ENCODE peak calls at places on chromosome 19, in five cellular contexts. Z is heart right ventricle; K is A549; W is heart left ventricle; M is effector memory CD4-positive, alpha-beta T cell. T is an unnamed sample.
A peak's percentile ranks its signal among the peaks of the same experiment; 100 is the strongest.

GRCh38 chr19:57075801-57076492 is 43.8 kb upstream of the USP29 start:
- DNase-seq in W (no peak), Z (no peak), M (no peak), K (no peak), T (no peak)

GRCh38 chr19:41367848-41368301 is 3.9 kb upstream of the B9D2 start:
- DNase-seq in M (no peak), Z (no peak), W (no peak), K (peak; percentile 77), T (no peak)

GRCh38 chr19:45076029-45076850 is at the start of gene ZNF296:
- DNase-seq in W (peak; percentile 72), Z (peak; percentile 74), K (peak; percentile 84), M (peak; percentile 73), T (peak; percentile 74)

GRCh38 chr19:17575871-17576757 is 20.7 kb downstream of the COLGALT1 start:
- DNase-seq in K (peak; percentile 45), M (no peak), W (no peak), Z (no peak), T (no peak)

GRCh38 chr19:42494321-42494720 is 34.0 kb downstream of the CEACAM1 start:
- DNase-seq in W (no peak), K (no peak), M (no peak), Z (no peak), T (no peak)

GRCh38 chr19:46410205-46411087 is 2.9 kb downstream of the CCDC8 start:
- DNase-seq in M (no peak), K (no peak), Z (no peak), W (no peak), T (no peak)

GRCh38 chr19:55082023-55082851 is 6.6 kb downstream of the EPS8L1 start:
- DNase-seq in W (no peak), K (peak; percentile 62), Z (no peak), M (peak; percentile 36), T (no peak)

GRCh38 chr19:33429891-33430673 is 56.6 kb downstream of the CEBPG start:
- DNase-seq in W (no peak), M (peak; percentile 12), K (no peak), Z (no peak), T (peak; percentile 49)

GRCh38 chr19:38062959-38063786 is 156.2 kb downstream of the SIPA1L3 start:
- DNase-seq in Z (no peak), W (no peak), K (no peak), M (no peak), T (no peak)

GRCh38 chr19:14686411-14686810 is 3.4 kb upstream of the ZNF333 start:
- DNase-seq in M (peak; percentile 8), K (peak; percentile 47), Z (no peak), W (no peak), T (no peak)

GRCh38 chr19:47514151-47514868 is 553 bp downstream of the NAPA start:
- DNase-seq in Z (no peak), M (no peak), W (no peak), K (no peak), T (no peak)

GRCh38 chr19:49119411-49120324 is at the start of gene PPFIA3:
- DNase-seq in W (peak; percentile 76), M (peak; percentile 9), Z (peak; percentile 76), K (peak; percentile 62), T (no peak)

GRCh38 chr19:36604656-36605100 is 435 bp upstream of the ZNF382 start:
- DNase-seq in W (peak; percentile 70), K (no peak), Z (peak; percentile 71), M (peak; percentile 83), T (peak; percentile 80)

GRCh38 chr19:1469200-1469935 is 9.6 kb downstream of the C19orf25 start:
- DNase-seq in Z (peak; percentile 18), M (no peak), W (peak; percentile 25), K (no peak), T (no peak)

GRCh38 chr19:1258707-1259205 is 10.4 kb downstream of the MIDN start:
- DNase-seq in M (no peak), W (no peak), Z (no peak), K (peak; percentile 44), T (no peak)

GRCh38 chr19:40610396-40611064 is 9.4 kb downstream of the LTBP4 start:
- DNase-seq in M (peak; percentile 62), K (no peak), W (peak; percentile 75), Z (peak; percentile 75), T (peak; percentile 58)

GRCh38 chr19:35427187-35427586 is 20.9 kb upstream of the FFAR2 start:
- DNase-seq in W (no peak), M (no peak), Z (no peak), K (no peak), T (no peak)

GRCh38 chr19:39557791-39558622 is 18.0 kb upstream of the EID2 start:
- DNase-seq in K (no peak), Z (no peak), M (no peak), W (no peak), T (no peak)

GRCh38 chr19:7888145-7888825 is at the start of gene LRRC8E:
- DNase-seq in W (peak; percentile 25), K (peak; percentile 50), Z (no peak), M (no peak), T (no peak)

GRCh38 chr19:29288276-29288675 is 75.3 kb upstream of the UQCRFS1 start:
- DNase-seq in Z (no peak), W (no peak), K (no peak), M (no peak), T (no peak)

GRCh38 chr19:18647371-18647767 is 10.5 kb downstream of the KLHL26 start:
- DNase-seq in K (no peak), W (no peak), Z (no peak), M (no peak), T (no peak)

GRCh38 chr19:633786-634639 is 676 bp upstream of the POLRMT start:
- DNase-seq in K (no peak), Z (no peak), W (no peak), M (no peak), T (no peak)

GRCh38 chr19:4183967-4184717 is 1.7 kb downstream of the ANKRD24 start:
- DNase-seq in Z (no peak), M (no peak), W (no peak), K (no peak), T (no peak)

GRCh38 chr19:4583961-4584669 is 24.6 kb upstream of the SEMA6B start:
- DNase-seq in Z (no peak), K (no peak), W (peak; percentile 25), M (no peak), T (no peak)

GRCh38 chr19:54551293-54551692 is 22.3 kb upstream of the LILRA2 start:
- DNase-seq in K (no peak), Z (no peak), M (no peak), W (no peak), T (no peak)

GRCh38 chr19:13103961-13104847 is 1.5 kb upstream of the LYL1 start:
- DNase-seq in M (peak; percentile 57), W (peak; percentile 85), K (no peak), Z (peak; percentile 80), T (peak; percentile 60)

GRCh38 chr19:38043649-38044144 is 136.7 kb downstream of the SIPA1L3 start:
- DNase-seq in M (no peak), Z (no peak), K (no peak), W (no peak), T (no peak)

DNA sequence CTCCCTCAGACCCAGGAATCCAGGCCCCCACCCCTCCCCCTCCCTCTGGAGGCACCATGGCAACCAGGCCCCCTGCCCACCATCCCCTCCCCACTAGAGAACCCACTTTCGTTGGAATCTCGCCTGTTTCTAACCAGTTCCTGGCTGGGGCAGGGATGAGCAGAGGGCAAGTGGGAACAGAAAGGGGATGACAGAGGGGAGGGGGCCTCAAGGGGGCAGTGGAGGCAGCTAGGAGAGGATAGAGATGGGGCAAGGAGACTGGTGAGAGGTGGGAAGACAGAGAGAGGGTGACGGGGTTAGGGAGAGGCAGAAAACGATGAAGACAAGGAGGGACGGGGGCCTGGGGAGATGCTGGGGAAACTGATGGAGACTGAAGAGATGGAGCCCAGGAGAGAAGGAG is 586 bp upstream of the C19orf81 start:
- DNase-seq in Z (no peak), K (no peak), W (no peak), M (no peak), T (no peak)
- H3K9me3 ChIP-seq in Z (no peaks in the 10 kb centered on the region), K (no peaks in the 10 kb centered on the region), W (no peaks in the 10 kb centered on the region), M (no peaks in the 10 kb centered on the region), T (no peaks in the 10 kb centered on the region)

GRCh38 chr19:24000656-24001055 is 86.0 kb downstream of the ZNF726 start:
- DNase-seq in W (no peak), Z (no peak), K (no peak), M (no peak), T (no peak)

GRCh38 chr19:24004166-24004565 is 82.8 kb upstream of the ZNF254 start:
- DNase-seq in Z (no peak), K (no peak), W (no peak), M (no peak), T (no peak)

GRCh38 chr19:24002256-24002945 is 84.6 kb upstream of the ZNF254 start:
- DNase-seq in Z (no peak), W (no peak), M (no peak), K (no peak), T (no peak)

GRCh38 chr19:23999821-24000610 is 85.3 kb downstream of the ZNF726 start:
- DNase-seq in M (no peak), Z (no peak), W (no peak), K (no peak), T (no peak)

GRCh38 chr19:24003537-24003936 is 83.5 kb upstream of the ZNF254 start:
- DNase-seq in K (no peak), M (no peak), Z (no peak), W (no peak), T (no peak)
- H3K9me3 ChIP-seq in K (peaks cover 39% of the 10 kb centered on the region), M (no peaks in the 10 kb centered on the region), Z (no peaks in the 10 kb centered on the region), W (no peaks in the 10 kb centered on the region), T (no peaks in the 10 kb centered on the region)

GRCh38 chr19:11418518-11419506 is at the start of gene RGL3:
- DNase-seq in K (no peak), W (peak; percentile 56), Z (peak; percentile 74), M (no peak), T (no peak)

GRCh38 chr19:11420894-11421606 is 1.9 kb upstream of the RGL3 start:
- DNase-seq in W (peak; percentile 57), M (no peak), Z (peak; percentile 54), K (no peak), T (no peak)

GRCh38 chr19:11421607-11422098 is 2.5 kb upstream of the RGL3 start:
- DNase-seq in W (peak; percentile 43), Z (peak; percentile 72), M (peak; percentile 17), K (peak; percentile 6), T (peak; percentile 23)

GRCh38 chr19:11422163-11423068 is 3.3 kb upstream of the RGL3 start:
- DNase-seq in Z (peak; percentile 87), W (peak; percentile 82), K (peak; percentile 48), M (peak; percentile 61), T (peak; percentile 53)

DNA sequence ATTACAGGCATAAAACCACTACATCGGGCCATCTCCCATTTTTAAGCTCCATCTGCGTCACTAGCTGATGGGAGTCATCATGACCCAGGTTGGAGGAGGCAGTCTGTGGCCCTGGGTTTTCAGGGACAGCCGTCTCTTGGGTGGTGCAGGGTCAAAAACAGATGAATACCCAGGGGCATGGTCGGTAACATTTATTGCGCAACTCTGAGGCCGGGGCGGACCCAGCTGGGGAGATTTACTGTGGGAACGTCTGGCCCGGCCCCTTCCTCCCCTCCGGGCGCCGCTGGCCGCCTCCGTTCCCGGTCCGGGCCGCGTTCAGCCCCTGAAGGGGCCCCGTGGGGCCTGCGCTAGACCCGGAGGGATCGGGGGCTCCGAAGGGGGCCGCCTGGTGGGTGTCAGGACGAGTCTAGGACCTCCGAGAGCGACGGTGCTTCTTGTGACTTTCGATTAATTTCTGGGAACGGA is 1.3 kb upstream of the RGL3 start:
- DNase-seq in Z (peak; percentile 78), W (peak; percentile 73), M (no peak), K (no peak), T (no peak)
- H3K9me3 ChIP-seq in Z (no peaks in the 10 kb centered on the region), W (no peaks in the 10 kb centered on the region), M (no peaks in the 10 kb centered on the region), K (no peaks in the 10 kb centered on the region), T (no peaks in the 10 kb centered on the region)

GRCh38 chr19:9456018-9456689 is 20.8 kb upstream of the ZNF266 start:
- DNase-seq in M (no peak), Z (no peak), W (no peak), K (no peak), T (no peak)

GRCh38 chr19:9467161-9467560 is 31.3 kb downstream of the ZNF560 start:
- DNase-seq in K (no peak), W (no peak), M (no peak), Z (no peak), T (no peak)

GRCh38 chr19:9461938-9462337 is 26.6 kb upstream of the ZNF266 start:
- DNase-seq in W (no peak), K (no peak), Z (no peak), M (no peak), T (no peak)
- H3K9me3 ChIP-seq in W (no peaks in the 10 kb centered on the region), K (peaks cover 14% of the 10 kb centered on the region), Z (no peaks in the 10 kb centered on the region), M (peaks cover 11% of the 10 kb centered on the region), T (peaks cover 13% of the 10 kb centered on the region)